ENCODE peak calls at places on chromosomes 11 and 22, in six cellular contexts. Y is NT2/D1, E is lung, G is right cardiac atrium, S is tibial nerve, H is neural progenitor cell. Q is an unnamed sample. For H3K4me1, the result is how much of the 10 kb centered on the place peaks cover.

GRCh38 chr11:105298630-105299029 is 159.1 kb upstream of the CARD18 start:
- DNase-seq in Y (no peak), E (no peak), G (no peak), S (no peak), H (no peak), Q (no peak)

GRCh38 chr22:19082101-19082500 is 40.1 kb downstream of the DGCR2 start:
- DNase-seq in Y (no peak), E (no peak), G (no peak), S (no peak), H (no peak), Q (no peak)

GRCh38 chr22:19492504-19493174 is 12.9 kb downstream of the CDC45 start:
- DNase-seq in Y (no peak), E (no peak), G (no peak), S (no peak), H (no peak), Q (no peak)

GRCh38 chr11:32893091-32893946 is 708 bp downstream of the QSER1 start:
- DNase-seq in Y (no peak), E (peak), G (peak), S (peak), H (peak), Q (peak)

GRCh38 chr11:6321961-6322362 is 1.7 kb upstream of the CAVIN3 start:
- DNase-seq in Y (no peak), E (no peak), G (no peak), S (no peak), H (peak), Q (no peak)

GRCh38 chr11:62497132-62497915 is 49.3 kb downstream of the AHNAK start:
- DNase-seq in Y (no peak), E (no peak), G (no peak), S (no peak), H (peak), Q (no peak)

GRCh38 chr11:121344824-121345223 is 52.3 kb downstream of the SC5D start:
- DNase-seq in Y (no peak), E (no peak), G (no peak), S (no peak), H (no peak), Q (no peak)

GRCh38 chr11:64842851-64843841 is 1.3 kb downstream of the CDC42BPG start:
- DNase-seq in Y (no peak), E (no peak), G (peak), S (no peak), H (peak), Q (no peak)

GRCh38 chr22:17451251-17451765 is 82.0 kb downstream of the CECR2 start:
- DNase-seq in Y (no peak), E (no peak), G (no peak), S (no peak), H (no peak), Q (no peak)

GRCh38 chr11:2574553-2575535 is 125.0 kb downstream of the KCNQ1OT1 start:
- DNase-seq in Y (no peak), E (no peak), G (peak), S (no peak), H (no peak), Q (peak)

GRCh38 chr22:45585437-45585755 is 82.7 kb downstream of the FBLN1 start:
- DNase-seq in Y (no peak), E (no peak), G (peak), S (peak), H (no peak), Q (no peak)

GRCh38 chr11:96237759-96238158 is 105.2 kb downstream of the MAML2 start:
- DNase-seq in Y (no peak), E (no peak), G (no peak), S (no peak), H (peak), Q (no peak)

GRCh38 chr11:65557280-65558001 is 718 bp downstream of the LTBP3 start:
- DNase-seq in Y (no peak), E (no peak), G (peak), S (no peak), H (peak), Q (no peak)

GRCh38 chr11:45453721-45454120 is 167.6 kb upstream of the SYT13 start:
- DNase-seq in Y (no peak), E (no peak), G (no peak), S (no peak), H (no peak), Q (no peak)
- H3K4me1 ChIP-seq in Y (under half), E (under half), G (under half), S (under half), H (under half), Q (under half)

DNA sequence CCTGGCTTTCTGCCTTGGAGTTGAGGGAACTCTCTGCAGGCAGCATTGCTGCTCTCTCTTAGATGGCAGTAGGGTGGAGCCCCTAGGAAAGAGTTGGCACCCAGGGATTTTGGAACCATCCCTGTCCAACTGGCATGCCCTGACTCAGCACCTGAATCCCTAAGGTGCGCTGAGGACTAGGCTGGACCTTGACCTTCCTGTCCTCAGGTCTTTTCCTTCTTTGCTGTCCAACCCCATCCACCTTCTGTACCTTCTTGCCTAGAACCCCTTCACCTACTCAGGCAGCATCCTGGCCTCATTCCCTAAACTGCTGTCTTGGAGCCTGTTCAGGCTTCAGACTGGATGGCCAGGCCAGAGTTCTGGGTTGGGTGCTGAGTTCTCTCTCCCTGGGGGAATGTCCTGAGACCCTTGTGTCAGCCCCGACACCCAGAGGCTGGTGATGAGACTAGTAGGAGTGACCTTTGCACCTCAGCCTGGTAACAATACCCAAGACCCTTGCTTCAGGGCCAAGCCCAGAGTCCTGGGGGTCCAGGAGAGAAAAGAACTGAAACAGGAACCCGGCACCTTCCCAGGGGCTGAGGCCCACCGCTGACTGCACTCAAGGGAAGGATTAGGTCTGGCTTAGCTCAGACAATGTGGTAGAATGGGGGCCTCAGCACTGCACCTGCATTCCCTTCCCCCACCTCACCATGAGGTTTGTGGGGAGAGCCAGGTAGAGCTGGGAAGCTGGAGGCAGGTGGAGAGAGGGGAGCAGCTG is 2.6 kb upstream of the POLD4 start:
- DNase-seq in Y (no peak), E (no peak), G (no peak), S (no peak), H (peak), Q (no peak)
- H3K4me1 ChIP-seq in Y (under half), E (under half), G (under half), S (half or more), H (under half), Q (half or more)

GRCh38 chr11:130624946-130625345 is 176.5 kb downstream of the ADAMTS15 start:
- DNase-seq in Y (no peak), E (no peak), G (no peak), S (no peak), H (no peak), Q (no peak)
- H3K4me1 ChIP-seq in Y (under half), E (under half), G (under half), S (under half), H (under half), Q (under half)

DNA sequence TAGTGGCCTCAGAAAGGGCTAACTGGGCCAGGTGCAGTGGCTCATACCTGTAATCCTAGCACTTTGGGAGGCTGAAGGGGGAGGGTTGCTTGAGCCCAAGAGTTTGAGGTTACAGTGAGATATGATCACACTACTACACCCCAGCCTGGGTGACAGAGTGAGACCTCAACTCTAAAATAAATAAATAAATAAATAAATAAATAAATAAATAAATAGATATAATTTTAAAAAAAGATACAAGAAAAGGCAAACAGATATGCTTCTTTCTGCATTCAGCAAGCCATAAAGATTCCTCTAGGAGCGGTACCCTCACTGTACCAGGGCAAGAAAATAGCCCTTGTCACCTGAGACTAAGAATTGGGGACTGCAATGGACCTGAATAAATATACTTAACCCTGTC is 1.3 kb upstream of the RSPH14 start:
- DNase-seq in Y (no peak), E (no peak), G (no peak), S (no peak), H (no peak), Q (no peak)
- H3K4me1 ChIP-seq in Y (under half), E (under half), G (under half), S (under half), H (under half), Q (under half)

GRCh38 chr22:21862386-21863242 is 4.8 kb downstream of the MAPK1 start:
- DNase-seq in Y (no peak), E (no peak), G (no peak), S (no peak), H (no peak), Q (no peak)

GRCh38 chr22:21861290-21861848 is 6.1 kb downstream of the MAPK1 start:
- DNase-seq in Y (no peak), E (no peak), G (no peak), S (no peak), H (no peak), Q (no peak)

GRCh38 chr22:21861856-21862255 is 5.6 kb downstream of the MAPK1 start:
- DNase-seq in Y (no peak), E (no peak), G (no peak), S (no peak), H (no peak), Q (no peak)

GRCh38 chr22:21858025-21858764 is 9.2 kb downstream of the MAPK1 start:
- DNase-seq in Y (no peak), E (no peak), G (no peak), S (no peak), H (no peak), Q (no peak)

DNA sequence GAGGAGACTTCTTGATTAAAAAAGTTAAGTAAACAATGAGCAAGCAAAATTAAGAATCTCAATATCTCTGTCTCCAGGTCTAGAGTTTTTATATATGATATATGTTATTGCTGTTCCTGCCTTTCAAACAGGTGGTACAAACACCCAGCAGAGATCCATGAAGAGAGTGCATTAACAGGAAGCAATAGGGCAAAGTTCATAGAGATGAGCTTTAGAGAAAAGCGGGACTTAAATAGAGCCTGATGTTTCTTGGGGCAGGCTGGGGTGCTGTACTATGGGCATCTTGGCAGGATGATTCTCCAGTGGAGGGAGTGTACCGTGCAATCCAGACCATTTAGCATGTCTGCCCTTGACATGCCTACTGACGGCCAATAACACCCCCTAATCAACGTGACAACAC is 6.8 kb downstream of the MAPK1 start:
- DNase-seq in Y (no peak), E (no peak), G (no peak), S (no peak), H (no peak), Q (no peak)
- H3K4me1 ChIP-seq in Y (under half), E (half or more), G (under half), S (half or more), H (half or more), Q (half or more)

GRCh38 chr11:68199295-68199987 is 13.7 kb downstream of the KMT5B start:
- DNase-seq in Y (no peak), E (no peak), G (no peak), S (no peak), H (no peak), Q (no peak)

GRCh38 chr11:68193018-68193417 is 20.1 kb downstream of the KMT5B start:
- DNase-seq in Y (no peak), E (no peak), G (no peak), S (no peak), H (no peak), Q (no peak)

GRCh38 chr11:68194675-68195294 is 18.3 kb downstream of the KMT5B start:
- DNase-seq in Y (no peak), E (no peak), G (no peak), S (no peak), H (no peak), Q (no peak)

GRCh38 chr11:68191661-68192579 is 21.2 kb downstream of the KMT5B start:
- DNase-seq in Y (no peak), E (no peak), G (no peak), S (no peak), H (no peak), Q (no peak)

GRCh38 chr11:68196219-68196618 is 16.9 kb downstream of the KMT5B start:
- DNase-seq in Y (no peak), E (no peak), G (no peak), S (no peak), H (no peak), Q (no peak)
- H3K4me1 ChIP-seq in Y (under half), E (under half), G (under half), S (under half), H (under half), Q (half or more)

DNA sequence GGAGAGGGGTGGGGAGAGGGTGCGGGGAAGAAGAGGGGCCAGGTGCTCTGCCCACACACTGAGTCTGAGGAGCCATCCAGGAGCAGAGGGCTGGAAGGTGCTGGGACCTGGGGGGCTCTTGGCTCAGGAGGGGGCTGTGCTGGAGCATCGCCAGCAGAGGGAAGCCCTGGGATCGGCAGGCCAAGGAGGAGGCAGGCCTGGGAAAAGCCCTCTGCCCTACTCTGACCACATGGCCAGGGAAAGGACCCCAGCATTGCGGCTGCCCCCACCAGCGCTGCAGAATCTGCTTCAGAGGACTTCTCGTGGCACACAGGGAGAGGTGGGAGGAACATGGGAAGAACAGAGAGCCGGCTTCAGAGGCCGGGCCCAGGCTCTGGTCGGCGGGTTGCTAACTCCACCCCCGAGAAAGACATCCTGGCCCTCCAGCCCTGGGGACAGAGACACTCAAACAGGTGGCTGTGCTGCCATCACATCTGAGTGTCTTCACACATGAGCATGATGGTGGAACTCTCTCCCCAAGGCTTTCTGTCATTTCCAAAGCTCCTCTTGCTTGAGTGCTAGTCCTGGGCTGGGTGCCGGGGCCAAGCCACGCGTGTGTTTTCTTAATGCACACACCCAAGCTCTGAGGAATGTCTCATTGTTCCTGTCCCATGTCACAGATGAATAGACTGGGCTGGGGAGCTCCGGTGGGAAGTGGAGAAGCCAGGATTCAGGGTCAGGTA is 1378.0 kb downstream of the BRD1 start:
- DNase-seq in Y (no peak), E (no peak), G (no peak), S (no peak), H (no peak), Q (no peak)
- H3K4me1 ChIP-seq in Y (under half), E (under half), G (under half), S (under half), H (under half), Q (under half)

DNA sequence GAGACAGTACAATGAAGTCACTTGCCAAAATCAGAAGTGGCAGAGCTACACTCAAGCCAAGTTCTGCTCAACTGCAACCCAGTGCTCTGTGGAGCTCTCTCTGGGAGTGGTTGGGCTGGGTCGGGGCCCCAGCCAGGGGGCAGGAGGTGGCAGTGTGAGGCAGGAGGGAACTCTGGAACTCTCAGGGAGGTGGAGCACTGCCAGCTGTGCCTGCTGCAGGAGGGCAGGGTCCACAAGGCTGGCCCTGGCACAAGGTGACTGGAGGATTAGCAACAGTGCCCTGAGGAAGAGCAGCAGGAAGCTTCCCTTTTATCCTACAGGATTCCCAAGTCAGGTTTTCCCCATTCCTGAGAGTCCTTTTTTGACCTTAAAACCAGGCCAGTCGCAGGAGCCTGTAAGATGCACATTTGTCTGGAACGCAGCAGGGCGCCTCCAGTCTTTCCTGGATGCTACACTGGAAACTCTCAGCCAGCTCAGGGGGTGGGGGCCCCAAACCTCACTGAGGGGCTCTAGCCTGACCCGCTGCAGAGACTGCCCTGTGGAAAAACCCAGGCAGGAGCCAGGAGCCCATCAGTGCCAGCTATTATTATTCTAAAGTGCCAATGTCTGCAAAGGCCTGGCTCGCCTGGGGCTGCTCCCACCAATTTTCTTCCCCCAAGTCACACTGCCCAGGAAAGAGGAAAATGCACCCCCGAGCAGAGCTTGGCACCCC is 31.8 kb downstream of the DKK3 start:
- DNase-seq in Y (no peak), E (no peak), G (peak), S (no peak), H (no peak), Q (peak)
- H3K4me1 ChIP-seq in Y (under half), E (half or more), G (half or more), S (half or more), H (under half), Q (half or more)

GRCh38 chr11:12862761-12863469 is 146.2 kb upstream of the RASSF10 start:
- DNase-seq in Y (peak), E (no peak), G (peak), S (peak), H (peak), Q (peak)
- H3K4me1 ChIP-seq in Y (under half), E (under half), G (under half), S (under half), H (half or more), Q (half or more)

Q was measured in heart right ventricle.